ENCODE peak calls at places on chromosome 12, in five cellular contexts. V, E, J, R and W are unnamed samples.
A peak's percentile ranks its signal among the peaks of the same experiment; 100 is the strongest.

GRCh38 chr12:24574538-24574937 is 374.4 kb downstream of the BCAT1 start:
- DNase-seq in R (no peak), V (no peak), E (no peak), J (no peak), W (no peak)

GRCh38 chr12:95218164-95218851 is 701 bp downstream of the VEZT start:
- DNase-seq in V (peak; percentile 75), E (peak; percentile 79), R (no peak), J (no peak), W (peak; percentile 81)

GRCh38 chr12:16600525-16600924 is 5.4 kb downstream of the LMO3 start:
- DNase-seq in J (no peak), R (no peak), V (no peak), E (no peak), W (no peak)

GRCh38 chr12:94148841-94149780 is 734 bp downstream of the PLXNC1 start:
- DNase-seq in R (peak; percentile 46), V (no peak), E (peak; percentile 69), J (peak; percentile 71), W (no peak)

GRCh38 chr12:95424271-95424994 is 49.5 kb upstream of the METAP2 start:
- DNase-seq in E (no peak), V (no peak), J (no peak), R (no peak), W (no peak)

GRCh38 chr12:49925433-49926194 is 21.9 kb upstream of the FAIM2 start:
- DNase-seq in V (no peak), E (no peak), R (no peak), J (no peak), W (no peak)

GRCh38 chr12:77256924-77257323 is 191.6 kb upstream of the E2F7 start:
- DNase-seq in R (no peak), E (no peak), V (no peak), J (no peak), W (no peak)

GRCh38 chr12:114678028-114678427 is 5.9 kb downstream of the TBX3 start:
- DNase-seq in E (no peak), R (no peak), J (no peak), V (no peak), W (no peak)

GRCh38 chr12:94174576-94174975 is 26.2 kb downstream of the PLXNC1 start:
- DNase-seq in R (no peak), J (peak; percentile 66), V (peak; percentile 27), E (peak; percentile 62), W (no peak)

GRCh38 chr12:24617471-24617870 is 331.4 kb downstream of the BCAT1 start:
- DNase-seq in E (no peak), J (no peak), V (no peak), R (no peak), W (no peak)

GRCh38 chr12:50927356-50927755 is 25.0 kb upstream of the HIGD1C start:
- DNase-seq in V (no peak), E (no peak), R (no peak), J (no peak), W (no peak)

GRCh38 chr12:1773937-1774655 is 46.3 kb upstream of the LRTM2 start:
- DNase-seq in V (no peak), R (no peak), E (no peak), J (no peak), W (no peak)

GRCh38 chr12:123055281-123055766 is 74.8 kb downstream of the ARL6IP4 start:
- DNase-seq in R (no peak), J (no peak), V (no peak), E (no peak), W (no peak)

GRCh38 chr12:3658327-3659163 is 94.4 kb downstream of the CRACR2A start:
- DNase-seq in E (peak; percentile 35), R (no peak), V (no peak), J (no peak), W (no peak)

GRCh38 chr12:102433304-102433703 is 47.1 kb downstream of the IGF1 start:
- DNase-seq in J (no peak), V (no peak), E (no peak), R (no peak), W (no peak)

GRCh38 chr12:55425954-55426353 is at the start of gene OR6C76:
- DNase-seq in R (no peak), J (no peak), E (no peak), V (no peak), W (no peak)

GRCh38 chr12:80242341-80242740 is 143.0 kb downstream of the OTOGL start:
- DNase-seq in V (no peak), E (no peak), J (no peak), R (no peak), W (no peak)

GRCh38 chr12:57240926-57241555 is 9.9 kb downstream of the STAC3 start:
- DNase-seq in R (peak; percentile 59), V (no peak), J (no peak), E (peak; percentile 64), W (no peak)

GRCh38 chr12:53268637-53269562 is 801 bp downstream of the ESPL1 start:
- DNase-seq in E (peak; percentile 30), R (no peak), V (no peak), J (no peak), W (no peak)

GRCh38 chr12:57724936-57725740 is 13.4 kb downstream of the AGAP2 start:
- DNase-seq in E (peak; percentile 61), V (no peak), R (no peak), J (no peak), W (peak; percentile 18)

GRCh38 chr12:81502912-81503695 is 256.0 kb downstream of the PPFIA2 start:
- DNase-seq in E (no peak), R (peak; percentile 11), V (no peak), J (no peak), W (no peak)

GRCh38 chr12:26058818-26059217 is 66.0 kb downstream of the BHLHE41 start:
- DNase-seq in E (no peak), R (no peak), V (no peak), J (no peak), W (no peak)

GRCh38 chr12:123273166-123273565 is 1.5 kb upstream of the CDK2AP1 start:
- DNase-seq in E (no peak), J (no peak), R (no peak), V (no peak), W (no peak)

GRCh38 chr12:29930503-29930902 is 146.8 kb upstream of the TMTC1 start:
- DNase-seq in J (no peak), V (no peak), E (no peak), R (no peak), W (no peak)

DNA sequence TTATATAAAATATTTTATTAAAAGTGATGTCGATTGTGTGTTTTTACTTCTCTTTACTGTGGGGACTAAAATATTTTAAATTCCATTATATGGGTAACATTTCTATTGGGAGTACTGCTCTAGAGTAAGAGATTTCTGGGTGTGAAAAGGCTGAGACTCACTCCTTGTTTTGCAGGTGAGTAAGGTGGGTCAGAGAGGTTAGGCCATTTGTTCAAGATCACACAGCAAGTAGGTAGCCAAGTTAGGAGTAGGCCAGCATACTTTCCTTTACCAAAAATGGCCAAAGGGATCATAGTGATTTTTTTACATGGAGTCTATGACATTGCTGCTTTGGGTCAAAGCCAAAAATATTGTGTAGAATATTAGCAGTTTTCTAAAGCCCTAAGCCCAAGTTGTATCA is 138.0 kb downstream of the ETV6 start:
- DNase-seq in E (no peak), R (no peak), J (no peak), V (no peak), W (no peak)
- H3K27ac ChIP-seq in E (peak overlapping the region; percentile 73), R (no peak overlapping the region), J (no peak overlapping the region), V (no peak overlapping the region), W (no peak overlapping the region)

GRCh38 chr12:132359971-132360370 is 30.6 kb upstream of the GALNT9 start:
- DNase-seq in R (no peak), J (peak; percentile 35), E (no peak), V (no peak), W (no peak)

GRCh38 chr12:132359551-132359950 is 30.2 kb upstream of the GALNT9 start:
- DNase-seq in R (no peak), V (no peak), J (peak; percentile 14), E (no peak), W (no peak)

GRCh38 chr12:132363661-132364347 is 34.4 kb upstream of the GALNT9 start:
- DNase-seq in E (no peak), V (no peak), J (peak; percentile 40), R (no peak), W (no peak)

GRCh38 chr12:132362966-132363660 is 33.7 kb upstream of the GALNT9 start:
- DNase-seq in R (no peak), V (no peak), E (no peak), J (peak; percentile 42), W (no peak)

DNA sequence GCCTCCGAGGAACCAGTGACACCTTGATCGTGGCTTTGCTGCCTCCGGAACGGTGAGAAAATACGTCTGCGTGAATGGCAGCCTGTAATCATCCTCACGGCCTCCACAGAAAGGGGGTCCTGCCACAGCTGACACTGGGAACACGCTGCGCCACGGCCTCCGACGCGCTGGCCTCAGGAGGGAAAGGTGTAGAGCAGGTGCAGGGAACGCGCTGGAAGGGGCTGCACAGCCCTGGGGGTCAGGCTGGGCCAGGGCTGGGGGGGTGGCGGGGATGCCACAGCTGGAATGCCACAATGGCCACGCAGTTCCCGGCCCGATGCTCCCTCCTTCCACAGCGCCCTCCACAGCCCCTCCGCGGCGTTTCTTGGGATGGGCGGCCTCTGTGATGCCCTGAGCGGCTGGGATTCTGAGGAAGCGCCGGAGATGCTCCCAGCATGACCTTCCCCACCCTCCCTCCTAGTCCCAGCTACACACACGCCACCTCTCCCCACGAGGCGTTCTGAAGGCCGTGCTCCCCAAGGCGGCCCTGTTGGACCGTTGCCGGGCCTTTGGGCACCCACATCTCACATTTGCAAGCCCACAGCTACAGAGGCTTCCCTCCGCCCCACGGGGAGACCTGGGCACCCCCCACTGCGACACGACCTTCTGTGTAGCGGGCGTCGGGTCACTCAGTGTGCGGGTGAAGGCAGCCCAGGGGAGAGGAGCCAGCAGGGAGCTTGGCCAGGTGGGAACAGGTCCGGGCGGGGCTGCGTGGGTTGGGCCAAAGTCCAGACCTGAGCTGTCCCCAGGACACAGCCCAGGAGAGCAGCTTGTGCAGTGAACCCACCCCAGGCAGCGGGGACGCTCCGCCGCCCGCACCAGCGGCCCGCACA is 31.8 kb upstream of the GALNT9 start:
- DNase-seq in J (peak; percentile 41), E (no peak), R (no peak), V (no peak), W (no peak)
- H3K9me3 ChIP-seq in J (no peaks in the 10 kb centered on the region), E (no peaks in the 10 kb centered on the region), R (no peaks in the 10 kb centered on the region), V (no peaks in the 10 kb centered on the region), W (no peaks in the 10 kb centered on the region)

DNA sequence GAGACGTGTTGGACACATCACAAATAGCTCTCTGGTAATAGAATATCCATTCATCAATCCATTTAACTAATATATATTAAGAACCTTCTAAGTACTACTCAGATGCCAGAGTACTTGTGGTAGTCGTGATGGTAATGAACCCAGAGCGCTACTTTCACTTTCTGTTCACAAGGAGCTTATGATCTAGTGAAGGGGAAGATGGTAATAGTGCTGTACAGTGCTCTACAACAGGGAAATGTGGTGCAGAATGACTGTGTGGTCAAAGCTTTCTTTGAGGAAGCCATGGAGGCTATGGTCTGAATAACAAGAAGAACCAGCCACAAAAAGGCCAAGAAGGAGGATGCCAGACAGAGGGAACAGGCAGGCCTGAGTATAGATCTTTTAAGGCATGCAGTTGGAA is 212.0 kb downstream of the PTPRO start:
- DNase-seq in J (no peak), V (no peak), R (no peak), E (peak; percentile 43), W (no peak)
- H3K4me3 ChIP-seq in J (peak overlapping the region; percentile 12), V (no peak overlapping the region), R (no peak overlapping the region), E (peak overlapping the region; percentile 17), W (no peak overlapping the region)

GRCh38 chr12:70985850-70986249 is 65.3 kb upstream of the PTPRR start:
- DNase-seq in J (no peak), E (no peak), V (no peak), R (no peak), W (no peak)

GRCh38 chr12:70983692-70984091 is 63.2 kb upstream of the PTPRR start:
- DNase-seq in J (no peak), R (no peak), E (no peak), V (no peak), W (no peak)

GRCh38 chr12:70982991-70983390 is 62.5 kb upstream of the PTPRR start:
- DNase-seq in R (no peak), J (no peak), E (no peak), V (no peak), W (no peak)

GRCh38 chr12:70982286-70982685 is 61.7 kb upstream of the PTPRR start:
- DNase-seq in V (no peak), J (no peak), E (no peak), R (no peak), W (no peak)
- H3K27ac ChIP-seq in V (no peak overlapping the region), J (no peak overlapping the region), E (no peak overlapping the region), R (no peak overlapping the region), W (no peak overlapping the region)